ENCODE peak calls at places on chromosomes 5 and 9, in nine cellular contexts. B is left lobe of liver, S is left cardiac atrium, W is T-helper 17 cell, N is mucosa of descending colon, O is GM12891, Y is posterior vena cava, J is GM03348, A is iris pigment epithelial cell. H is an unnamed sample.

GRCh38 chr9:38117646-38118045 is 48.6 kb upstream of the SHB start:
- DNase-seq in N (no peak), W (no peak), J (no peak), B (no peak), A (no peak), Y (peak), O (no peak), S (no peak), H (peak)

GRCh38 chr5:50709471-50709870 is 43.0 kb downstream of the PARP8 start:
- DNase-seq in N (no peak), O (no peak), Y (no peak), A (peak), S (no peak), B (no peak), J (no peak), W (no peak), H (no peak)

GRCh38 chr5:59021286-59021673 is 438.4 kb downstream of the RAB3C start:
- DNase-seq in B (no peak), A (no peak), J (no peak), W (no peak), Y (no peak), N (no peak), O (no peak), S (no peak), H (no peak)

GRCh38 chr5:177301503-177302165 is 1.9 kb downstream of the RAB24 start:
- DNase-seq in S (no peak), O (no peak), Y (no peak), B (peak), N (peak), A (no peak), J (no peak), W (no peak), H (no peak)

GRCh38 chr5:54514841-54515432 is 2.6 kb upstream of the SNX18 start:
- DNase-seq in J (peak), N (no peak), B (no peak), W (no peak), O (no peak), A (peak), Y (no peak), S (no peak), H (no peak)

GRCh38 chr9:77457916-77458592 is 190.1 kb downstream of the GNA14 start:
- DNase-seq in O (peak), Y (no peak), W (no peak), J (peak), S (peak), B (no peak), A (peak), N (no peak), H (no peak)

GRCh38 chr5:11062379-11062778 is 301.3 kb upstream of the DAP start:
- DNase-seq in B (no peak), N (no peak), S (no peak), W (no peak), O (no peak), J (no peak), Y (no peak), A (peak), H (no peak)

GRCh38 chr5:7392401-7393024 is 3.4 kb upstream of the ADCY2 start:
- DNase-seq in S (no peak), W (no peak), J (peak), A (peak), B (no peak), Y (no peak), N (no peak), O (no peak), H (no peak)

GRCh38 chr5:52497133-52497693 is 290.5 kb upstream of the ITGA1 start:
- DNase-seq in B (no peak), A (no peak), N (no peak), W (no peak), Y (no peak), S (no peak), O (no peak), J (no peak), H (no peak)

GRCh38 chr9:134055981-134056461 is 11.8 kb downstream of the BRD3 start:
- DNase-seq in B (peak), S (peak), N (peak), A (peak), W (no peak), Y (peak), O (no peak), J (peak), H (no peak)

GRCh38 chr9:120412425-120412951 is 167.5 kb downstream of the CDK5RAP2 start:
- DNase-seq in Y (no peak), W (no peak), S (peak), A (peak), J (peak), N (no peak), O (no peak), B (no peak), H (no peak)

GRCh38 chr5:174300941-174301761 is 255.6 kb downstream of the NSG2 start:
- DNase-seq in B (no peak), W (no peak), O (no peak), Y (no peak), N (no peak), A (no peak), J (no peak), S (no peak), H (peak)

GRCh38 chr5:76145945-76146344 is 62.8 kb downstream of the SV2C start:
- DNase-seq in J (no peak), S (no peak), Y (no peak), B (no peak), W (no peak), A (peak), N (no peak), O (no peak), H (no peak)

GRCh38 chr9:133056533-133056932 is 5.2 kb upstream of the CEL start:
- DNase-seq in B (no peak), N (no peak), Y (no peak), O (no peak), J (no peak), S (no peak), W (no peak), A (no peak), H (no peak)

GRCh38 chr9:88784960-88785359 is 206.3 kb upstream of the S1PR3 start:
- DNase-seq in A (no peak), Y (no peak), W (no peak), S (no peak), B (no peak), N (no peak), J (no peak), O (no peak), H (no peak)

GRCh38 chr5:66653380-66653779 is 57.2 kb downstream of the MAST4 start:
- DNase-seq in Y (no peak), A (peak), B (no peak), N (no peak), W (no peak), S (no peak), J (peak), O (no peak), H (no peak)

GRCh38 chr5:411728-412127 is 31.2 kb upstream of the EXOC3 start:
- DNase-seq in O (no peak), Y (peak), J (no peak), B (no peak), W (no peak), A (no peak), N (peak), S (no peak), H (no peak)

GRCh38 chr9:35340046-35340445 is 149.9 kb upstream of the RUSC2 start:
- DNase-seq in J (peak), O (no peak), Y (no peak), N (no peak), W (no peak), S (no peak), B (no peak), A (peak), H (no peak)

GRCh38 chr5:175501759-175502158 is 23.4 kb downstream of the SFXN1 start:
- DNase-seq in S (no peak), B (no peak), N (no peak), W (no peak), Y (no peak), J (no peak), A (no peak), O (no peak), H (no peak)

GRCh38 chr9:114958021-114958846 is 27.8 kb upstream of the TNFSF8 start:
- DNase-seq in Y (peak), A (no peak), N (peak), J (no peak), O (no peak), S (peak), W (no peak), B (no peak), H (no peak)

GRCh38 chr5:167639761-167640160 is 651.7 kb upstream of the WWC1 start:
- DNase-seq in N (no peak), S (no peak), A (peak), B (no peak), Y (no peak), W (no peak), O (no peak), J (peak), H (no peak)

GRCh38 chr9:89888233-89888632 is 283.4 kb downstream of the GADD45G start:
- DNase-seq in O (no peak), S (no peak), Y (no peak), J (no peak), B (no peak), W (no peak), A (no peak), N (no peak), H (peak)

GRCh38 chr9:75664597-75664996 is 225.9 kb upstream of the PCSK5 start:
- DNase-seq in S (no peak), B (no peak), N (no peak), O (no peak), Y (no peak), J (no peak), W (no peak), A (no peak), H (no peak)

H was measured in osteocyte.